ENCODE peak calls at places on chromosomes 6 and 20, in four cellular contexts. M, L, O and E are unnamed samples.

GRCh38 chr6:13766201-13766634 is 48.1 kb downstream of the MCUR1 start:
- DNase-seq in O (no peak), M (no peak), L (peak), E (no peak)

GRCh38 chr6:105757512-105758200 is 328.5 kb upstream of the PRDM1 start:
- DNase-seq in M (no peak), O (no peak), L (peak), E (no peak)

GRCh38 chr20:4985658-4986057 is 15.7 kb downstream of the SLC23A2 start:
- DNase-seq in O (no peak), M (no peak), L (no peak), E (no peak)

GRCh38 chr6:134074151-134074712 is 21.8 kb upstream of the SLC2A12 start:
- DNase-seq in M (no peak), L (no peak), O (no peak), E (no peak)

GRCh38 chr20:7015257-7015656 is 247.8 kb downstream of the BMP2 start:
- DNase-seq in O (no peak), L (no peak), M (no peak), E (no peak)

GRCh38 chr20:24761220-24762065 is 187.6 kb upstream of the CST7 start:
- DNase-seq in L (no peak), M (no peak), O (peak), E (no peak)

GRCh38 chr6:30719356-30719755 is 796 bp upstream of the TUBB start:
- DNase-seq in M (peak), L (no peak), O (peak), E (no peak)

GRCh38 chr6:31272431-31272830 is 539 bp upstream of the HLA-C start:
- DNase-seq in M (no peak), O (no peak), L (no peak), E (no peak)

GRCh38 chr6:138726066-138727060 is 47.2 kb upstream of the CCDC28A start:
- DNase-seq in M (no peak), O (no peak), L (no peak), E (no peak)

GRCh38 chr6:139044250-139044649 is 15.7 kb downstream of the ABRACL start:
- DNase-seq in L (no peak), O (no peak), M (no peak), E (no peak)

GRCh38 chr6:85472744-85473143 is 22.9 kb downstream of the NT5E start:
- DNase-seq in M (no peak), O (no peak), L (no peak), E (no peak)

GRCh38 chr6:34143196-34143883 is 2.5 kb downstream of the GRM4 start:
- DNase-seq in L (no peak), M (no peak), O (peak), E (no peak)

GRCh38 chr6:34352305-34352937 is 40.0 kb downstream of the NUDT3 start:
- DNase-seq in M (no peak), O (no peak), L (no peak), E (no peak)

GRCh38 chr20:63536241-63536977 is 767 bp downstream of the PTK6 start:
- DNase-seq in O (peak), M (peak), L (no peak), E (no peak)

GRCh38 chr20:60272790-60273189 is 314.6 kb downstream of the CDH26 start:
- DNase-seq in M (no peak), O (no peak), L (no peak), E (no peak)

GRCh38 chr20:51542894-51543788 is 622 bp upstream of the NFATC2 start:
- DNase-seq in M (peak), O (peak), L (no peak), E (no peak)

GRCh38 chr6:31878222-31878621 is 575 bp downstream of the SLC44A4 start:
- DNase-seq in L (no peak), M (no peak), O (no peak), E (peak)

GRCh38 chr20:63140683-63141433 is 75.1 kb downstream of the YTHDF1 start:
- DNase-seq in M (peak), O (peak), L (no peak), E (no peak)

GRCh38 chr20:47133809-47134456 is 222.6 kb downstream of the ZMYND8 start:
- DNase-seq in L (no peak), M (no peak), O (no peak), E (no peak)

GRCh38 chr20:5835234-5835845 is 85.1 kb downstream of the SHLD1 start:
- DNase-seq in O (no peak), L (no peak), M (no peak), E (no peak)

GRCh38 chr6:130965657-130966056 is 97.4 kb downstream of the EPB41L2 start:
- DNase-seq in L (no peak), M (no peak), O (no peak), E (no peak)

GRCh38 chr20:64136004-64136710 is 28.1 kb upstream of the MYT1 start:
- DNase-seq in M (no peak), O (peak), L (no peak), E (peak)

GRCh38 chr6:158142789-158143188 is 25.3 kb downstream of the SERAC1 start:
- DNase-seq in M (no peak), O (no peak), L (no peak), E (no peak)

GRCh38 chr6:143845033-143845432 is 1.9 kb downstream of the LTV1 start:
- DNase-seq in L (no peak), O (no peak), M (no peak), E (no peak)